ENCODE peak calls at places on chromosomes 12 and 14, in four cellular contexts. H is PC-3, D is right lobe of liver, L is OCI-LY7. K is an unnamed sample. For H3K4me1, the result is how much of the 10 kb centered on the place peaks cover.

GRCh38 chr14:104561124-104561531 is 18.4 kb upstream of the C14orf180 start:
- DNase-seq in H (no peak), D (peak), L (no peak), K (no peak)

GRCh38 chr12:74999474-74999873 is 210.2 kb downstream of the KCNC2 start:
- DNase-seq in H (no peak), D (no peak), L (no peak), K (no peak)

GRCh38 chr12:62466018-62466595 is 519 bp upstream of the MON2 start:
- DNase-seq in H (peak), D (peak), L (peak), K (peak)

GRCh38 chr12:851913-852312 is 97.6 kb downstream of the RAD52 start:
- DNase-seq in H (peak), D (no peak), L (no peak), K (no peak)

GRCh38 chr12:52742822-52743457 is 34.2 kb downstream of the KRT76 start:
- DNase-seq in H (no peak), D (no peak), L (no peak), K (no peak)

GRCh38 chr14:100907240-100907639 is 3.7 kb upstream of the RTL1 start:
- DNase-seq in H (no peak), D (no peak), L (no peak), K (no peak)

GRCh38 chr12:14655284-14655683 is 41.1 kb downstream of the GUCY2C start:
- DNase-seq in H (no peak), D (no peak), L (no peak), K (no peak)

GRCh38 chr12:4809013-4809448 is 88.8 kb downstream of the GALNT8 start:
- DNase-seq in H (no peak), D (no peak), L (no peak), K (no peak)

GRCh38 chr12:101697930-101698781 is 716 bp downstream of the CHPT1 start:
- DNase-seq in H (peak), D (peak), L (peak), K (peak)

GRCh38 chr14:53861781-53862180 is 94.8 kb downstream of the BMP4 start:
- DNase-seq in H (no peak), D (no peak), L (no peak), K (no peak)

GRCh38 chr14:105394714-105395537 is 3.4 kb upstream of the TEX22 start:
- DNase-seq in H (no peak), D (no peak), L (no peak), K (no peak)

GRCh38 chr12:121755591-121755990 is 37.9 kb downstream of the RHOF start:
- DNase-seq in H (no peak), D (no peak), L (no peak), K (no peak)

GRCh38 chr12:120813588-120814153 is 88.0 kb downstream of the ACADS start:
- DNase-seq in H (no peak), D (no peak), L (no peak), K (no peak)

GRCh38 chr14:104427126-104427851 is 152.3 kb upstream of the C14orf180 start:
- DNase-seq in H (no peak), D (peak), L (no peak), K (no peak)

GRCh38 chr12:105257321-105257728 is 21.4 kb upstream of the APPL2 start:
- DNase-seq in H (peak), D (no peak), L (no peak), K (peak)

GRCh38 chr12:20415013-20415412 is 46.7 kb downstream of the PDE3A start:
- DNase-seq in H (no peak), D (no peak), L (no peak), K (no peak)

GRCh38 chr12:123270380-123271181 is 1.1 kb downstream of the CDK2AP1 start:
- DNase-seq in H (no peak), D (peak), L (peak), K (peak)

GRCh38 chr12:5521456-5522325 is 89.8 kb downstream of the NTF3 start:
- DNase-seq in H (no peak), D (no peak), L (no peak), K (no peak)

GRCh38 chr12:66692986-66693385 is 14.1 kb upstream of the GRIP1 start:
- DNase-seq in H (no peak), D (no peak), L (no peak), K (no peak)

GRCh38 chr12:31260840-31261239 is 65.1 kb downstream of the SINHCAF start:
- DNase-seq in H (no peak), D (no peak), L (no peak), K (no peak)

GRCh38 chr12:27970391-27970980 is 2.0 kb downstream of the PTHLH start:
- DNase-seq in H (peak), D (no peak), L (no peak), K (peak)

GRCh38 chr12:27970981-27971489 is 1.5 kb downstream of the PTHLH start:
- DNase-seq in H (peak), D (no peak), L (no peak), K (no peak)

GRCh38 chr12:27971606-27972005 is 927 bp downstream of the PTHLH start:
- DNase-seq in H (peak), D (no peak), L (no peak), K (no peak)

GRCh38 chr12:27969011-27969900 is 3.3 kb downstream of the PTHLH start:
- DNase-seq in H (peak), D (no peak), L (no peak), K (peak)

DNA sequence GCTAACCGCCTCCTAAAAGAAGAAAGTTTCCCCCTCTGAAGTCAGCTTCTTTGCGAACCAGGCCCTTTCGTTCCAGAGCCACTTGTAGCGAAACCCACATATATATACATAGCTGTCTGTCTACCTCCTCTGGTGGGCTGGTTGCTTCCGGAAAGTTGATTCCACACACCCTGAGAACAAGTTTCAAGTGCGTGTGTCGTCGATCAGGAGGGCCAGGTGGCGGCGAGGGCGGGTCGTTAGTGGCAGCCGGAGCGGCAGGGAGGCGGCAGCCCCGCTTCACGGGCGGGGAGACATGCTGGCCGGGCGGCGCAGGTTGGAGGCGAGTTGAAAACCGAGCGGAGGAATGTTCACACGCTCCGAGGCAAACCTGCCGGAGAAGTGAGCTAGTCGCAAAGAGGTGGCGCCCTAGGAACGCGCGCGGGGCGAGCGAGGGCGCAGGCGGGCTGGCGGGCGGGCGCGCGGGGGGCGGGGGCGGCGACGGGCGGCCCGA is 2.6 kb downstream of the PTHLH start:
- DNase-seq in H (peak), D (peak), L (no peak), K (peak)
- TF ChIP-seq CTCF in H (no peak), D (no peak), L (no peak), K (peak)

DNA sequence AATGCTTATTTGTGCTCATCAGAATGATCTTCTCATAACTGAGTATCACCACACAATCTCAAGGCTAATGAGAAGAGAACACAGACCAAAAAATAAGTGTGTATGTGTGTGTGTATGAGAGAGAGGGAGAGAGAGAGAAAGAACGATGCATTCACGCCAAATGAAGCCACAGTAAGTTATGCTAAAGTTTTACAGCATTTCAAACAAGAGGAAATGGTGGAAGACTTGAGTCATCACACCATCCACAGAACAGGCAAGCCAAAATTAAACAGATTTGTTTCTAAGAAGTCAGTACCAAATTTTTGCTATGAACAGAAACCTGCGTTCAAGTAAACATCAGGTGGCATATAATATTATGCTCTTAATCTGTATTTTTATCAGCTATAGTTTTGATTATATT is 141.2 kb downstream of the MED13L start:
- DNase-seq in H (peak), D (no peak), L (no peak), K (no peak)
- H3K4me1 ChIP-seq in H (under half), D (under half), L (under half), K (under half)

DNA sequence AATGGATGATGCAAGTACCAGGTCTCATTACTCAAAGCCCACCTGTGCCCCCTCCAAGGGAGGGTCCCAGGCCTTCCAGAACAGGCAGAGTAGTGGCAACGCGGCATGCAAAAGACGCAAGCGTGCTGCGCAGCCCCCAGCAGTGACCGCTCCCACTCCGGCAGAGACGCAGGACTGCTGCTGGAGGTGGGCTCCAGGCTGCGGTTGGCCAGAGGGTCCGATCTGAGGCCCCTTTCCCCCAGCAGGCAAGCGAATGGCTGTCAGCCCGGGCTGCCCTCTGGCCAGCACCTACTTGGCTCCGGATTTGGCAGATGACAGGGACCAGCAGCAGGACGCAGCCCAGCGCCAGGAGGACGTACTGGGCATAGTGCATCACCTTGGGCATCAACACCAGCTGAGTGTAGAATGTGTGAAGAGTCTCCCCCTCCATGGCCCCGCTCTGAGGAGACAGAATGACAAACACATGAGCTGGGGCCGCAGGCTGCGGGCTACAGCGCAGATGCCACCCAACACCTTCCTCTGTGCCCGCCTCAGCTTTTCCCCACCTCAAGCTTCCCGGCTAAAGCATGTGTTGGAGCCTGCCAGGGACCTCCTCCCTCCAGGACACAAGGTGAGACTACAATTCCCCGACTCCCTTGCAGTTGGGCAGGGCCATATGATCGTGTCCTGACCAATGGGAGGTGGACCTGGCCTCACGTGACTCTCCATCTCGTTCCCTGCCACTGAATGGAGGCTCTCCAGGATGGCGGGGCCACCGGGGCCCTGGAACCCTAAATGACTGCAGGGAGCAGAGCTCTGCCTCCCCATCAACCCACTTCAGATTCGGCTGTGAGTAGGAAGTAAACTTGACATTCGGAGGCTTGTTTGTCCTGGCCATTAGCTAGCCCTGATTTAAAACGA is 77.3 kb downstream of the SCARB1 start:
- DNase-seq in H (no peak), D (no peak), L (no peak), K (peak)
- H3K4me3 ChIP-seq in H (no peak), D (no peak), L (no peak), K (peak)

GRCh38 chr14:99619873-99620834 is 16.1 kb upstream of the CCDC85C start:
- DNase-seq in H (peak), D (no peak), L (no peak), K (peak)
- TF ChIP-seq CTCF in H (no peak), D (no peak), L (no peak), K (no peak)

DNA sequence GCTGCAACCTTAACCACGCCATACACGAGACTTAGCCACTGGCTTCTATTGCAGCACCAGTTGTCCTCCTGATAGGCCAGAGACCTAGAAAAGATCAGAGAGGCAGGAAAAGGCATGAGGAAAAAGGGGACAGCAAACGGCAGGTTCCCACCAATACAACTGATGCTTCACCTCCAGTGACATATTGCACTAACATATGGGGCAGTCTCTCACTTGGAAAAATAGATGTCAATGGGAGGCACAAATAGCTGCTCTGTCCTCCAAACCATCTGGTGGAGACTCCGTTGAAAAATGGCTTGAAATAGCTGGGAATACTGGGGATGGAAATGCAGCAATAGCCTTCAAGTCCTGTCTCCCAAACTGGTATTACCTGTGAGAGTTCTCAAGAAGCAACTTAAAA is 20.4 kb downstream of the SLC8A3 start:
- DNase-seq in H (no peak), D (no peak), L (no peak), K (no peak)
- H3K4me1 ChIP-seq in H (under half), D (under half), L (under half), K (under half)

GRCh38 chr14:23567186-23568020 is at the start of gene AP1G2:
- DNase-seq in H (peak), D (peak), L (peak), K (peak)

GRCh38 chr14:23565626-23566025 is 2.0 kb downstream of the AP1G2 start:
- DNase-seq in H (no peak), D (no peak), L (no peak), K (no peak)

GRCh38 chr14:23566782-23567185 is 807 bp downstream of the AP1G2 start:
- DNase-seq in H (peak), D (peak), L (no peak), K (no peak)

GRCh38 chr14:23564876-23565275 is 2.7 kb downstream of the AP1G2 start:
- DNase-seq in H (no peak), D (no peak), L (no peak), K (no peak)

GRCh38 chr14:23566112-23566781 is 1.3 kb downstream of the AP1G2 start:
- DNase-seq in H (no peak), D (no peak), L (no peak), K (no peak)
- H3K4me3 ChIP-seq in H (peak), D (no peak), L (peak), K (no peak)

DNA sequence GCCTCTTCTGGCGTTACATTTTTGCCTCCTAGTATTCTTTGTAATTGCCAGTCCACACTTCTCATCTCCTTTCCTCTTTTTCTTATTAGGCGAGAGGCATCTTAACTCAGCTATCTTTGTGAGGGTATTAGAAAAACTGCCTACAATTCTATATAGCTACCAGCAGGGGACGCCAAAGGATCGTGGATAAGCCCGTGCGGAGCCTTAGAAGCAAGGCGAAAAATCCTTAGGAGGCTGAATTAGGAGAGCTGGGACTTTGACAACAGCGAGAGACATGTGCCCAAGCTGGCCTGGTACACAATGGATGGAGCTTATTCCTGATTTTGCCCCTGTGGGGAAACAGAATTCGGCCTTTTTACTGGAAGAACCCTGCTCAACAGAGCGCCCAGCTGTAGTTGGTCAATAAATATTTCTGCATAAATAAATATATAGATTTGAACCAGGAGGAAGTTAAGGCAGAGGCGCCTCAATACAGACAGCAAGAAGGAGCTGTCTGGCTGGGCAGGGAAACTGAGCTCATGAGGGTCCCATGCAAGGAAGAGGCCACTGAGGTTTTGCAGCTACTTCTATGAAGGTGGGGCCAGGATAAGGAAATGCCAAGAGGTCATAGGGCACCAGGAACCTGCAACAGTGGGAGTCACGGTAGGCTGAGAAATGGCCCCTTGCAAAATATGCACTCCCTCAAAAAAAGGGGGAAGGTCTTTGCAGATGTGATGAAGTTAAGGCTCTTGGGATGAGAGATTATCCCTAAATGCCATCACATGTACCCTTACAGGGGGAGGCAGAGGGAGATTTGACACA is 14.6 kb upstream of the RBM19 start:
- DNase-seq in H (peak), D (no peak), L (peak), K (no peak)
- TF ChIP-seq CTCF in H (peak), D (peak), L (peak), K (peak)